ENCODE peak calls at places on chromosomes 11 and 22, in six cellular contexts. A, F, N, S, Y and Q are unnamed samples.

GRCh38 chr11:2795491-2795991 is 90.0 kb downstream of the CDKN1C start:
- DNase-seq in S (no peak), Y (no peak), N (no peak), F (no peak), A (no peak), Q (no peak)

GRCh38 chr11:63489879-63490278 is 1.1 kb downstream of the PLAAT5 start:
- DNase-seq in S (no peak), N (no peak), A (no peak), Y (no peak), F (no peak), Q (no peak)

GRCh38 chr11:126991596-126991995 is 9.0 kb downstream of the KIRREL3 start:
- DNase-seq in F (no peak), A (peak), Y (no peak), N (no peak), S (no peak), Q (no peak)

GRCh38 chr22:39589880-39590279 is 19.3 kb downstream of the CACNA1I start:
- DNase-seq in A (no peak), Y (no peak), S (no peak), N (no peak), F (no peak), Q (no peak)

GRCh38 chr11:47035108-47035507 is 98.5 kb downstream of the CSTPP1 start:
- DNase-seq in Y (no peak), A (no peak), F (no peak), N (no peak), S (no peak), Q (no peak)

GRCh38 chr22:28874816-28875320 is 8.5 kb upstream of the ZNRF3 start:
- DNase-seq in F (no peak), S (no peak), N (no peak), Y (no peak), A (no peak), Q (no peak)

GRCh38 chr11:77130763-77131513 is 2.9 kb downstream of the MYO7A start:
- DNase-seq in F (no peak), Y (no peak), A (no peak), S (no peak), N (peak), Q (no peak)

GRCh38 chr22:25048659-25049657 is 96.4 kb downstream of the KIAA1671 start:
- DNase-seq in Y (peak), F (peak), A (peak), N (peak), S (peak), Q (peak)

GRCh38 chr11:117179048-117179999 is 781 bp downstream of the SIDT2 start:
- DNase-seq in A (peak), Y (peak), S (no peak), N (peak), F (peak), Q (peak)

GRCh38 chr22:46090051-46090591 is 60.2 kb upstream of the PPARA start:
- DNase-seq in A (peak), Y (no peak), N (peak), F (no peak), S (no peak), Q (no peak)

GRCh38 chr11:20097319-20098221 is 62.7 kb downstream of the DBX1 start:
- DNase-seq in S (no peak), A (peak), Y (no peak), F (no peak), N (no peak), Q (no peak)

GRCh38 chr11:114068327-114068726 is 8.8 kb downstream of the ZBTB16 start:
- DNase-seq in S (no peak), Y (no peak), A (no peak), N (no peak), F (no peak), Q (no peak)